ENCODE peak calls at places on chromosomes 12 and 14, in six cellular contexts. Z, I, A, R, B and X are unnamed samples.

GRCh38 chr14:90829677-90830076 is 13.4 kb upstream of the TTC7B start:
- DNase-seq in Z (no peak), I (no peak), A (no peak), R (no peak), B (no peak), X (no peak)

GRCh38 chr12:108633534-108634224 is at the start of gene SELPLG:
- DNase-seq in Z (no peak), I (no peak), A (no peak), R (no peak), B (no peak), X (no peak)

GRCh38 chr12:127179199-127179598 is 1087.8 kb upstream of the TMEM132C start:
- DNase-seq in Z (peak), I (no peak), A (no peak), R (no peak), B (no peak), X (peak)

GRCh38 chr12:44184499-44185206 is 348.8 kb downstream of the TMEM117 start:
- DNase-seq in Z (no peak), I (no peak), A (no peak), R (no peak), B (no peak), X (no peak)

GRCh38 chr12:124512667-124513296 is 54.6 kb downstream of the NCOR2 start:
- DNase-seq in Z (peak), I (peak), A (peak), R (peak), B (peak), X (peak)

GRCh38 chr14:75450381-75451276 is 22.8 kb downstream of the JDP2 start:
- DNase-seq in Z (no peak), I (peak), A (no peak), R (no peak), B (no peak), X (peak)

GRCh38 chr12:51056242-51056641 is 8.1 kb downstream of the LETMD1 start:
- DNase-seq in Z (peak), I (peak), A (peak), R (peak), B (no peak), X (peak)

GRCh38 chr12:117506333-117506732 is 144.9 kb upstream of the NOS1 start:
- DNase-seq in Z (no peak), I (no peak), A (no peak), R (no peak), B (no peak), X (no peak)

GRCh38 chr12:101299346-101299745 is 19.4 kb downstream of the UTP20 start:
- DNase-seq in Z (peak), I (peak), A (no peak), R (no peak), B (no peak), X (no peak)

GRCh38 chr12:86550222-86551145 is 294.3 kb upstream of the MGAT4C start:
- DNase-seq in Z (peak), I (no peak), A (no peak), R (no peak), B (no peak), X (no peak)

DNA sequence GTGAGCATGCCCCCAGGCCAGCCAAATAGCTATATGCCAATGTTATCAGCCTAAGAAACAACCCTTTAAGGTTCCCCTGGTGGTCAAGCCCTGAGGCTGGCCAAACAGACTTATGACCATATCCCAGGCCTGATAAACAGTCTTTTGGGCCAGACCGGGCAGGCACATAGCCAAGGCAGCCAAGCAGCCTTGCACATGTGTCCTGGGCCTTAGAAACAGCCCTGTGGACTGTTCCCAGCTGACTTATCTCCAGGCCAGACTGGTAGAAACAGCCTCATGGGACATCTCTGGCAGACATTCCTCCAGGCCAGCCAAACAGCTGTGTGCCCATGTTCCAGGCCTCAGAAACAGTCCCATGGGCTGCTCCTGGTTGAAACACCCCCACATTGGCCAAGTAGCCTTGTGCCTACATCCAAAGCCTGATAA is 295.0 kb upstream of the MGAT4C start:
- DNase-seq in Z (peak), I (peak), A (no peak), R (peak), B (no peak), X (no peak)
- TF ChIP-seq CTCF in Z (no peak), I (no peak), A (no peak), R (no peak), B (no peak), X (no peak)

GRCh38 chr14:48937796-48938195 is 648.4 kb downstream of the RPS29 start:
- DNase-seq in Z (no peak), I (no peak), A (no peak), R (peak), B (no peak), X (peak)
- TF ChIP-seq CTCF in Z (no peak), I (no peak), A (no peak), R (no peak), B (no peak), X (no peak)

GRCh38 chr12:131735153-131735456 is 24.2 kb downstream of the SFSWAP start:
- DNase-seq in Z (no peak), I (no peak), A (no peak), R (no peak), B (no peak), X (no peak)

GRCh38 chr12:131735863-131736806 is 25.2 kb downstream of the SFSWAP start:
- DNase-seq in Z (peak), I (no peak), A (no peak), R (no peak), B (no peak), X (no peak)

GRCh38 chr12:131738196-131738595 is 27.3 kb downstream of the SFSWAP start:
- DNase-seq in Z (no peak), I (no peak), A (no peak), R (no peak), B (no peak), X (no peak)

GRCh38 chr12:131736807-131737484 is 26.1 kb downstream of the SFSWAP start:
- DNase-seq in Z (peak), I (peak), A (peak), R (peak), B (no peak), X (peak)

DNA sequence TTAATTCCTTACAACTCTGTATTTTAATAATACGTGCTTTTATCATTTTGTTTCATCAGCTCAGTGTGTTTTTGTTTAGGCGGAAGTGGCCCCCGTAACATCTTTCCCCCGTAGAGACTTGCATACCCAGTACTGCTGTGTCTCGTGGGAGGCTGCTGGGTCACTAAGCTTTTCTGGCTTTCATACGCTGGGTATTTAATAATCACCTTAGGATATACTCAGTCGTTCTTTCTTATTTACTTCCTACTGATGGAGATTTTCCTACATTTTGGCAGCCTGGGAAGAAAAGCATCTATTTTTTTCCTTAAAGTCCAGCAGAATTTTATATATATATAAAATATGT is 26.6 kb downstream of the SFSWAP start:
- DNase-seq in Z (no peak), I (no peak), A (no peak), R (no peak), B (no peak), X (no peak)
- TF ChIP-seq CTCF in Z (no peak), I (no peak), A (no peak), R (no peak), B (no peak), X (no peak)

GRCh38 chr14:51071851-51072250 is 23.1 kb downstream of the TRIM9 start:
- DNase-seq in Z (no peak), I (peak), A (no peak), R (no peak), B (no peak), X (peak)
- TF ChIP-seq CTCF in Z (no peak), I (no peak), A (no peak), R (no peak), B (no peak), X (no peak)

GRCh38 chr14:106287506-106287905 is 761.1 kb downstream of the TMEM121 start:
- DNase-seq in Z (no peak), I (no peak), A (no peak), R (no peak), B (no peak), X (no peak)

GRCh38 chr14:106291626-106292025 is 765.2 kb downstream of the TMEM121 start:
- DNase-seq in Z (no peak), I (no peak), A (no peak), R (no peak), B (no peak), X (no peak)

DNA sequence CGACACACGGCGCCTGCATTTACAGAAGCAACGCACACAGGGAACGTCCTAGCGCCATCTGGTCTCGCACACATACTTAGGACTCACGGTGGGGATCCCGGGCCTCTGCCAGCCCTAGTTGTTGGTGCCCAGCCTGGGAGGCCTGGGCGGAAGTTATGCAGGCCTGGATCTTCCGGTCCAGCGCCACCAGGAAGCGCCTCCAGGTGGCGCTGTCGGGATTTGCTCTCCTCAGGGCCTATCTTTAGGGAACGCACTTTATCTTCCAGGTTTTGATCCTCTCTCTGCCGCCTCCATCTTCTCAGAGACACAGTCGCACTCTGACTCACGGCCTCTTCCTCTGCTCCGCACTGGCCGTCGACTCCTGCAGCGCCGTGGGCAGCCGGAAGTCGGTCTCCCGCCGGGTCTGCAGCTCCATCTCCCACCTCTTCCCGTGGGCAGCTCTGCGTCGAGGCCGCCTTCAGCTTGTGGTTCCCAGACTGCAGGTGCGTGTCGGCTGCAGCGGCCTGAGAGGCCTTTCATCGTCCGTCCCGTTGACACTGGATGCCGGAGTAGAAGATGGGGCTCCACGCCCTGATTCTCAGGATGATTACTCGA is 760.4 kb downstream of the TMEM121 start:
- DNase-seq in Z (no peak), I (no peak), A (no peak), R (no peak), B (no peak), X (peak)
- TF ChIP-seq CTCF in Z (no peak), I (no peak), A (peak), R (no peak), B (no peak), X (peak)